ENCODE peak calls at places on chromosomes 2 and 18, in nine cellular contexts. Y is nucleus accumbens, Z is right atrium auricular region, E is T47D, N is GM12892, L is left ventricle myocardium inferior, T is AG08395, Q is posterior cingulate gyrus, U is cardiac fibroblast. B is an unnamed sample.

GRCh38 chr2:217316743-217317142 is 456.9 kb upstream of the TNP1 start:
- DNase-seq in Y (no peak), Z (no peak), L (no peak), N (no peak), T (peak; percentile 55), U (peak; percentile 74), Q (no peak), E (no peak), B (no peak)

GRCh38 chr2:88452151-88452851 is at the start of gene FOXI3:
- DNase-seq in T (no peak), U (no peak), Z (no peak), L (no peak), Y (no peak), E (peak; percentile 30), Q (no peak), N (no peak), B (no peak)

GRCh38 chr2:45946023-45946422 is 294.5 kb downstream of the PRKCE start:
- DNase-seq in U (peak; percentile 80), Z (peak; percentile 13), L (no peak), N (no peak), Q (no peak), Y (no peak), T (peak; percentile 73), E (no peak), B (no peak)

GRCh38 chr2:201532686-201533304 is 81.3 kb downstream of the STRADB start:
- DNase-seq in Y (no peak), L (no peak), E (no peak), T (peak; percentile 86), N (no peak), Q (no peak), Z (no peak), U (peak; percentile 91), B (no peak)

GRCh38 chr2:9556121-9556869 is 665 bp upstream of the ADAM17 start:
- DNase-seq in Z (no peak), N (no peak), T (no peak), L (no peak), U (peak; percentile 47), Y (no peak), Q (no peak), E (no peak), B (no peak)

GRCh38 chr2:237235383-237236095 is 149.8 kb downstream of the COPS8 start:
- DNase-seq in U (peak; percentile 79), Z (no peak), E (peak; percentile 90), L (peak; percentile 66), N (no peak), T (peak; percentile 70), Q (no peak), Y (no peak), B (no peak)

GRCh38 chr18:36675076-36675475 is 153.7 kb downstream of the TPGS2 start:
- DNase-seq in L (no peak), Z (no peak), Y (no peak), N (no peak), E (no peak), Q (no peak), T (no peak), U (no peak), B (no peak)

GRCh38 chr2:47520825-47521665 is 118.1 kb downstream of the MSH2 start:
- DNase-seq in N (peak; percentile 77), L (peak; percentile 34), Y (peak; percentile 73), T (peak; percentile 48), Q (peak; percentile 92), U (peak; percentile 62), E (peak; percentile 67), Z (no peak), B (no peak)

GRCh38 chr2:16328521-16329190 is 337.0 kb downstream of the CYRIA start:
- DNase-seq in Z (no peak), Q (no peak), N (no peak), T (no peak), E (no peak), Y (no peak), L (no peak), U (no peak), B (no peak)

GRCh38 chr2:14720739-14721138 is 88.2 kb downstream of the LRATD1 start:
- DNase-seq in Q (no peak), Z (no peak), L (no peak), N (no peak), E (no peak), T (no peak), U (no peak), Y (no peak), B (no peak)

GRCh38 chr2:138823651-138824050 is 43.5 kb upstream of the NXPH2 start:
- DNase-seq in E (no peak), U (no peak), Q (no peak), Z (no peak), Y (no peak), T (no peak), L (no peak), N (no peak), B (no peak)

GRCh38 chr2:74587664-74588277 is 33.3 kb downstream of the DOK1 start:
- DNase-seq in U (peak; percentile 88), E (peak; percentile 78), Y (peak; percentile 24), L (peak; percentile 51), Z (peak; percentile 79), N (peak; percentile 43), Q (no peak), T (peak; percentile 82), B (no peak)

GRCh38 chr2:173652731-173653426 is 298.2 kb downstream of the CDCA7 start:
- DNase-seq in Y (no peak), E (peak; percentile 42), T (peak; percentile 87), U (peak; percentile 97), Q (no peak), L (no peak), N (no peak), Z (no peak), B (no peak)